ENCODE peak calls at places on chromosomes 4 and X, in nine cellular contexts. U is left ventricle myocardium inferior, B is HCT116, W is lower lobe of right lung, G is HL-60, Z is dorsolateral prefrontal cortex, H is spleen, V is body of pancreas, X is PC-9. Q is an unnamed sample.

GRCh38 chr4:55364691-55365346 is 18.8 kb downstream of the SRD5A3 start:
- DNase-seq in B (no peak), G (no peak), V (no peak), X (no peak), H (no peak), Z (no peak), U (no peak), W (no peak), Q (no peak)

GRCh38 chrX:82163701-82164100 is 961.8 kb downstream of the SH3BGRL start:
- DNase-seq in G (no peak), Z (no peak), U (no peak), X (no peak), B (no peak), H (no peak), W (no peak), V (no peak), Q (no peak)

GRCh38 chr4:182730791-182731190 is 186.4 kb downstream of the DCTD start:
- DNase-seq in B (no peak), W (no peak), H (no peak), X (no peak), Z (no peak), V (no peak), U (no peak), G (no peak), Q (no peak)

GRCh38 chrX:68433155-68433980 is at the start of gene OPHN1:
- DNase-seq in X (peak; percentile 83), Z (peak; percentile 80), U (peak; percentile 76), G (peak; percentile 15), B (peak; percentile 55), W (peak; percentile 85), V (peak; percentile 79), H (peak; percentile 81), Q (no peak)

GRCh38 chr4:74433541-74434172 is 11.3 kb upstream of the AREG start:
- DNase-seq in U (no peak), V (no peak), Z (no peak), B (no peak), G (no peak), H (no peak), W (no peak), X (no peak), Q (no peak)

GRCh38 chr4:122548452-122548851 is 72.4 kb downstream of the IL21 start:
- DNase-seq in Z (no peak), B (no peak), X (no peak), H (no peak), U (no peak), G (no peak), V (no peak), W (no peak), Q (no peak)

GRCh38 chr4:165440415-165440882 is 61.6 kb downstream of the CPE start:
- DNase-seq in Z (no peak), W (no peak), V (no peak), B (peak; percentile 42), G (no peak), U (no peak), H (no peak), X (peak; percentile 87), Q (no peak)

GRCh38 chr4:86972997-86973396 is 38.2 kb downstream of the AFF1 start:
- DNase-seq in U (no peak), H (no peak), Z (no peak), V (peak; percentile 91), G (peak; percentile 85), X (peak; percentile 66), W (peak; percentile 67), B (no peak), Q (peak; percentile 56)

GRCh38 chrX:111756486-111756885 is 75.5 kb downstream of the ALG13 start:
- DNase-seq in V (no peak), U (no peak), B (no peak), Z (no peak), W (no peak), X (no peak), H (no peak), G (no peak), Q (no peak)

GRCh38 chr4:108247511-108248088 is 78.9 kb upstream of the LEF1 start:
- DNase-seq in V (peak; percentile 9), X (peak; percentile 45), G (no peak), Z (no peak), W (no peak), U (no peak), B (peak; percentile 8), H (no peak), Q (no peak)

GRCh38 chr4:71241467-71242401 is 97.1 kb upstream of the SLC4A4 start:
- DNase-seq in V (peak; percentile 49), H (no peak), X (no peak), W (peak; percentile 67), Z (no peak), U (peak; percentile 31), G (no peak), B (no peak), Q (no peak)

GRCh38 chrX:21975827-21976226 is 35.3 kb downstream of the SMS start:
- DNase-seq in G (no peak), V (no peak), W (no peak), U (no peak), X (no peak), B (no peak), H (no peak), Z (no peak), Q (peak; percentile 29)

GRCh38 chr4:6134612-6135220 is 65.6 kb downstream of the JAKMIP1 start:
- DNase-seq in V (no peak), Z (no peak), W (no peak), X (no peak), U (no peak), G (no peak), B (peak; percentile 51), H (peak; percentile 73), Q (no peak)

GRCh38 chr4:140137654-140138053 is 16.3 kb downstream of the MAML3 start:
- DNase-seq in X (peak; percentile 84), Z (no peak), V (no peak), H (no peak), B (no peak), G (no peak), W (no peak), U (no peak), Q (no peak)

GRCh38 chr4:1812720-1813119 is 19.6 kb downstream of the FGFR3 start:
- DNase-seq in W (no peak), U (no peak), V (peak; percentile 72), H (no peak), B (no peak), X (no peak), G (no peak), Z (no peak), Q (no peak)

GRCh38 chr4:1808396-1808795 is 15.3 kb downstream of the FGFR3 start:
- DNase-seq in Z (no peak), V (no peak), H (no peak), G (no peak), B (no peak), W (no peak), U (no peak), X (no peak), Q (no peak)

GRCh38 chr4:1809754-1810502 is 16.8 kb downstream of the FGFR3 start:
- DNase-seq in X (peak; percentile 57), V (peak; percentile 79), G (peak; percentile 67), W (peak; percentile 78), B (peak; percentile 34), H (peak; percentile 89), U (peak; percentile 61), Z (peak; percentile 63), Q (no peak)

GRCh38 chr4:1808851-1809753 is 16.0 kb downstream of the FGFR3 start:
- DNase-seq in X (no peak), Z (no peak), H (no peak), V (no peak), U (no peak), B (no peak), G (no peak), W (no peak), Q (no peak)

GRCh38 chr4:1810765-1811164 is 17.7 kb downstream of the FGFR3 start:
- DNase-seq in Z (no peak), X (no peak), U (no peak), G (no peak), B (no peak), V (no peak), W (no peak), H (no peak), Q (no peak)
- H3K27ac ChIP-seq in Z (peak overlapping the region; percentile 10), X (no peak overlapping the region), U (no peak overlapping the region), G (no peak overlapping the region), B (no peak overlapping the region), V (no peak overlapping the region), W (no peak overlapping the region), H (no peak overlapping the region), Q (no peak overlapping the region)

DNA sequence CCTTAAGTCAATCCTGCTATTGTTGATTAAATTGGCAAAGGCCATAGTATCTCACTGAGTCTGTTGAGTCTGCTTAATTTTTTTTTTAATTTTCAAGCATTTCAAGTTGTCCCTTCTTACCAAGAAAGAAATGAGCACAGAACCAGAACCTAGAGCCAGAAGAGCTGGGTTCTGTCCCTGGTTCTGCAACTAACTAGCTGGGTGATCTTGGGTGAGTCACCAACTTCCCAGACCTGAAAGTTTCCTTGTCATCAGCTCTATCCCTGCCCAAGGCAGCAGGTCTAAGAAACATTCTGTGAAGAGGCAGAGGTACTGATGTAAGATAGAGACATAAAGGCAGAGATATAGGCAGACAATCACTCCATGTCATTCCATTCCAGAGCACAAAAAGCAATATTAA is 17.3 kb downstream of the TEC start:
- DNase-seq in X (no peak), V (no peak), U (no peak), Z (no peak), G (no peak), H (no peak), B (no peak), W (no peak), Q (no peak)
- H3K27ac ChIP-seq in X (no peak overlapping the region), V (no peak overlapping the region), U (no peak overlapping the region), Z (no peak overlapping the region), G (no peak overlapping the region), H (no peak overlapping the region), B (no peak overlapping the region), W (no peak overlapping the region), Q (peak overlapping the region; percentile 13)

DNA sequence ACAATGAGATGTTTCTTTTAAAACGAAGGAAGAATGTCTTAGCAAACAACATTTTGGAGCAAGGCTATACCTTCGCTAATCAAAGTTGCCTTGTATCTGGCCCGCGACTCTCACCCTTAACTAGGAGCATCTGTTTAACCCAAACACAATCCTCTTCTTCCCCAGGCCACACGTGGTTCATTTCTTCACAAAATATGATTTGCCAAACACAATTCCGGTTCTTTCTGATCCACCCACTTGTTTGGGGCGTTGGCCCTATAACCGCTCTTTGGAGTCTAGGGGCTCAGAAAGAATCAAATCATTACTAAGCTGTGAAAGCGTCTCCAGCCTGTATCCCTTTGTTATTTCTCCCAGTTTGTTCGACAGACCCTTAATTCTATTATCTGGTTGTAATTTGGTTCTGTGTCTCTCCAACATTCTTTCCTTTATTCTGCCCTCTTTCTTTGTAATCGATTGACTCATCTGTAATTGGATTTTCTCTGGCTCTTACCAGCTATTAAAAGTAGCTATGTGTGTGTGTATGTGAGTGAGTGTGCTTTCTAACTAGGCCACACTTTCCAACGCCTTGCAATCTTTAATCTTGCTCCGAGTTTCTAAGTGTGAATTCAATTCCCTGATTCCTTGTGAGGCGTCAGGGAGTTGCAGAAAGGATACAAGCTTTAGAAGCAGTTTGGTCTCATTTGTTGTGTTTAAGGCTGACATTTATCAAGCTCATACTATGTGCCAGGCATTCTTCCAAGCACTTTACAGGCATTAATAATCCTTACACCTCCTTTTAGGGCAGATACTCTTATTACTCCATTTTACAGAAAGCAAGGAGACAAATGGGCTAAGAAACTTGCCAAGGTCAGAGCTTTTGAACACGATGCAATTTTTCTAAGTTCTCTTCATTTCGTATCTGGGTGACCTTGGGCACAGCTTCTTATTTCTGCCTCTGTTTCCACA is 138.6 kb upstream of the CPEB2 start:
- DNase-seq in B (no peak), G (no peak), X (no peak), U (no peak), H (no peak), Z (no peak), V (no peak), W (no peak), Q (no peak)
- H3K27ac ChIP-seq in B (no peak overlapping the region), G (no peak overlapping the region), X (no peak overlapping the region), U (no peak overlapping the region), H (no peak overlapping the region), Z (peak overlapping the region; percentile 11), V (no peak overlapping the region), W (no peak overlapping the region), Q (no peak overlapping the region)

GRCh38 chr4:186039697-186040096 is 29.3 kb upstream of the TLR3 start:
- DNase-seq in U (no peak), X (no peak), V (no peak), B (no peak), G (no peak), H (no peak), W (peak; percentile 60), Z (no peak), Q (no peak)
- H3K27ac ChIP-seq in U (no peak overlapping the region), X (no peak overlapping the region), V (no peak overlapping the region), B (no peak overlapping the region), G (no peak overlapping the region), H (no peak overlapping the region), W (no peak overlapping the region), Z (no peak overlapping the region), Q (no peak overlapping the region)